ENCODE peak calls at places on chromosomes 6 and 20, in four cellular contexts. B, C, N and W are unnamed samples.

GRCh38 chr20:23151008-23151703 is 65.0 kb upstream of the CD93 start:
- DNase-seq in B (no peak), C (no peak), N (no peak), W (no peak)

GRCh38 chr20:58891076-58891685 is 38.7 kb downstream of the GNAS start:
- DNase-seq in B (peak), C (peak), N (peak), W (peak)

GRCh38 chr20:45629496-45630100 is at the start of gene WFDC10A:
- DNase-seq in B (peak), C (peak), N (peak), W (peak)

GRCh38 chr6:71489736-71490135 is 201.1 kb downstream of the OGFRL1 start:
- DNase-seq in B (peak), C (peak), N (peak), W (peak)

GRCh38 chr6:108565091-108565766 is 4.5 kb downstream of the FOXO3 start:
- DNase-seq in B (no peak), C (no peak), N (no peak), W (no peak)

GRCh38 chr6:11810039-11810541 is 31.5 kb upstream of the ADTRP start:
- DNase-seq in B (peak), C (no peak), N (peak), W (peak)

GRCh38 chr6:35787266-35788218 is 6.7 kb downstream of the CLPSL1 start:
- DNase-seq in B (no peak), C (no peak), N (no peak), W (peak)

GRCh38 chr20:16922834-16923233 is 174.7 kb downstream of the OTOR start:
- DNase-seq in B (peak), C (peak), N (peak), W (peak)

GRCh38 chr6:157014871-157015270 is 237.7 kb downstream of the ARID1B start:
- DNase-seq in B (no peak), C (no peak), N (no peak), W (no peak)

GRCh38 chr6:109612268-109612667 is 78.7 kb downstream of the AK9 start:
- DNase-seq in B (no peak), C (no peak), N (peak), W (no peak)